ENCODE peak calls at places on chromosomes 13 and 19, in six cellular contexts. I is ELR, A is A673, B is neural progenitor cell, V is SK-N-SH, L is A172. P is an unnamed sample.
A peak's percentile ranks its signal among the peaks of the same experiment; 100 is the strongest.

GRCh38 chr13:87331178-87331577 is 340.0 kb upstream of the SLITRK5 start:
- DNase-seq in L (no peak), B (no peak), V (no peak), I (no peak), A (no peak), P (no peak)

GRCh38 chr13:33480561-33480960 is 195.0 kb upstream of the STARD13 start:
- DNase-seq in I (peak; percentile 58), A (no peak), V (no peak), B (no peak), L (no peak), P (no peak)

GRCh38 chr19:32104465-32105235 is 240.8 kb upstream of the ZNF507 start:
- DNase-seq in A (peak; percentile 72), V (no peak), I (no peak), L (peak; percentile 92), B (no peak), P (peak; percentile 45)

GRCh38 chr19:30671622-30672051 is 299.5 kb downstream of the ZNF536 start:
- DNase-seq in B (no peak), V (no peak), L (no peak), A (no peak), I (no peak), P (no peak)

GRCh38 chr13:35810286-35810685 is 320.9 kb downstream of the DCLK1 start:
- DNase-seq in V (peak; percentile 61), B (no peak), A (no peak), I (no peak), L (no peak), P (no peak)

GRCh38 chr13:51663980-51664957 is 80.0 kb downstream of the WDFY2 start:
- DNase-seq in V (no peak), B (no peak), A (no peak), L (no peak), I (peak; percentile 34), P (no peak)

GRCh38 chr19:958967-959685 is 25.0 kb upstream of the WDR18 start:
- DNase-seq in I (peak; percentile 74), V (no peak), L (peak; percentile 71), B (no peak), A (no peak), P (no peak)

GRCh38 chr19:49512970-49513745 is 697 bp downstream of the FCGRT start:
- DNase-seq in L (no peak), I (no peak), V (peak; percentile 88), A (peak; percentile 86), B (peak; percentile 80), P (no peak)

GRCh38 chr19:7528522-7529245 is 6.3 kb downstream of the MCOLN1 start:
- DNase-seq in V (no peak), A (no peak), L (no peak), B (no peak), I (no peak), P (no peak)

GRCh38 chr19:16161848-16162247 is 11.5 kb downstream of the CIB3 start:
- DNase-seq in B (no peak), A (no peak), L (peak; percentile 93), I (peak; percentile 91), V (no peak), P (no peak)

GRCh38 chr13:87498681-87499080 is 172.5 kb upstream of the SLITRK5 start:
- DNase-seq in L (peak; percentile 41), B (peak; percentile 49), A (peak; percentile 45), I (peak; percentile 57), V (no peak), P (peak; percentile 26)

GRCh38 chr13:112767506-112768471 is 78.0 kb downstream of the ATP11A start:
- DNase-seq in V (no peak), A (no peak), I (no peak), L (no peak), B (no peak), P (no peak)

GRCh38 chr13:32889986-32890565 is 126.1 kb upstream of the KL start:
- DNase-seq in L (no peak), I (peak; percentile 32), B (no peak), V (no peak), A (no peak), P (no peak)

GRCh38 chr19:9848060-9848459 is 12.9 kb downstream of the PIN1 start:
- DNase-seq in A (no peak), V (peak; percentile 81), L (no peak), I (peak; percentile 32), B (peak; percentile 65), P (peak; percentile 16)

GRCh38 chr13:34011552-34012085 is 193.7 kb downstream of the RFC3 start:
- DNase-seq in B (peak; percentile 12), L (no peak), A (no peak), V (no peak), I (no peak), P (no peak)

GRCh38 chr13:25727776-25728175 is 324.0 kb downstream of the SHISA2 start:
- DNase-seq in A (no peak), I (no peak), L (no peak), B (no peak), V (no peak), P (no peak)